ENCODE peak calls at places on chromosomes 12 and 14, in six cellular contexts. U is heart right ventricle, V is tibial nerve, P is left ventricle myocardium inferior, Q is H1, M is adrenal gland. A is an unnamed sample. For H3K4me1 and H3K27me3, the result is how much of the 10 kb centered on the place peaks cover.

GRCh38 chr14:75837151-75837787 is 144.5 kb downstream of the TGFB3 start:
- DNase-seq in Q (no peak), M (no peak), U (no peak), P (no peak), V (no peak), A (no peak)

GRCh38 chr12:61009167-61009566 is 1251.0 kb upstream of the USP15 start:
- DNase-seq in V (no peak), P (no peak), U (no peak), M (no peak), Q (no peak), A (no peak)

GRCh38 chr14:95431199-95432145 is 85.0 kb downstream of the SYNE3 start:
- DNase-seq in Q (peak), M (no peak), U (no peak), P (no peak), V (no peak), A (peak)

GRCh38 chr12:89573081-89573810 is 47.4 kb upstream of the POC1B start:
- DNase-seq in Q (no peak), M (no peak), P (no peak), U (no peak), V (no peak), A (no peak)

GRCh38 chr12:130504110-130504835 is 166.6 kb downstream of the PIWIL1 start:
- DNase-seq in U (no peak), V (no peak), M (no peak), Q (no peak), P (no peak), A (no peak)

GRCh38 chr14:75542585-75543091 is 20.4 kb downstream of the BATF start:
- DNase-seq in M (peak), V (peak), U (peak), Q (no peak), P (peak), A (peak)

GRCh38 chr14:105392161-105393090 is 5.9 kb upstream of the TEX22 start:
- DNase-seq in M (no peak), V (no peak), Q (no peak), U (no peak), P (no peak), A (no peak)

GRCh38 chr14:89941830-89942377 is 12.6 kb downstream of the EFCAB11 start:
- DNase-seq in U (no peak), V (no peak), M (no peak), P (no peak), Q (no peak), A (no peak)

GRCh38 chr12:57897296-57897974 is 43.9 kb upstream of the ATP23 start:
- DNase-seq in M (no peak), U (no peak), V (no peak), Q (no peak), P (no peak), A (no peak)

GRCh38 chr12:77062846-77063461 is 2.4 kb downstream of the E2F7 start:
- DNase-seq in Q (no peak), M (no peak), P (no peak), U (no peak), V (no peak), A (no peak)

GRCh38 chr14:78403278-78403815 is 233.2 kb downstream of the NRXN3 start:
- DNase-seq in M (peak), Q (peak), P (no peak), V (no peak), U (no peak), A (no peak)

GRCh38 chr12:56884421-56884820 is 49.8 kb downstream of the SDR9C7 start:
- DNase-seq in U (no peak), Q (no peak), M (no peak), P (no peak), V (no peak), A (no peak)

GRCh38 chr12:120851939-120852338 is 52.2 kb downstream of the SPPL3 start:
- DNase-seq in P (no peak), M (no peak), Q (no peak), U (no peak), V (no peak), A (no peak)

GRCh38 chr12:29314421-29314820 is 66.6 kb downstream of the ERGIC2 start:
- DNase-seq in V (no peak), P (peak), U (no peak), M (no peak), Q (no peak), A (no peak)

GRCh38 chr14:56720703-56721426 is 89.4 kb downstream of the OTX2 start:
- DNase-seq in Q (no peak), V (no peak), M (no peak), U (no peak), P (no peak), A (no peak)

GRCh38 chr14:103101964-103102688 is 7.6 kb downstream of the EXOC3L4 start:
- DNase-seq in P (no peak), U (no peak), Q (no peak), V (no peak), M (no peak), A (no peak)

GRCh38 chr12:11555743-11556625 is 93.5 kb upstream of the ETV6 start:
- DNase-seq in U (no peak), V (no peak), Q (no peak), M (no peak), P (no peak), A (peak)

GRCh38 chr12:103547929-103548328 is 39.1 kb upstream of the STAB2 start:
- DNase-seq in M (no peak), P (no peak), U (no peak), Q (no peak), V (no peak), A (no peak)

GRCh38 chr14:38357557-38357956 is 101.7 kb upstream of the CLEC14A start:
- DNase-seq in V (no peak), Q (no peak), P (no peak), U (no peak), M (no peak), A (no peak)

DNA sequence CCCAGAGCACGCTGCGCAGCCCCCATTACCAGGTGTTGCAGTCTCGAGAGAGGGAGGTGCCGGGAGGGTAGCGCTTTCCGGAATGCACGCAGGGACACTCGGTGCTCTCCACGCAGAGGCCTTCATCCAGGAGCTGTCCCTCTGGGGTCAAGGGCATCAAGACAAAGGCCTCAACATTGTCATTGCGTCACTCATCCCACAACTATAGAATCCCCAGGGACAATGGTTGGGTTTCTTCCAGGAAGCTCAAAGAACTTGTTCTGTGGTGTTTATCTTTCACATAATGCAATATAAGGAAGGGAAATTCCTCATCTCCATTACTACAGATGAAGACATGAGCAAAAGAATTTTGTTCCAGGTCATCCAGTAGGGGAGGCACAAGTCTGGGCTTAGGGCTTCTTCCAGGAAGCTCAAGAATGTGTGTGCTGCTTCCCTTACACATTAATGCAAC is 52.1 kb downstream of the VWF start:
- DNase-seq in P (no peak), V (no peak), M (no peak), Q (no peak), U (no peak), A (no peak)
- H3K4me1 ChIP-seq in P (half or more), V (under half), M (under half), Q (under half), U (under half), A (under half)

GRCh38 chr12:101710289-101710688 is 12.8 kb downstream of the CHPT1 start:
- DNase-seq in P (no peak), V (no peak), Q (no peak), U (no peak), M (no peak), A (no peak)

GRCh38 chr12:101703487-101703886 is 6.0 kb downstream of the CHPT1 start:
- DNase-seq in U (no peak), M (no peak), P (no peak), Q (no peak), V (no peak), A (no peak)

GRCh38 chr12:101707131-101707782 is 9.8 kb downstream of the CHPT1 start:
- DNase-seq in P (no peak), V (no peak), Q (no peak), M (no peak), U (no peak), A (no peak)

DNA sequence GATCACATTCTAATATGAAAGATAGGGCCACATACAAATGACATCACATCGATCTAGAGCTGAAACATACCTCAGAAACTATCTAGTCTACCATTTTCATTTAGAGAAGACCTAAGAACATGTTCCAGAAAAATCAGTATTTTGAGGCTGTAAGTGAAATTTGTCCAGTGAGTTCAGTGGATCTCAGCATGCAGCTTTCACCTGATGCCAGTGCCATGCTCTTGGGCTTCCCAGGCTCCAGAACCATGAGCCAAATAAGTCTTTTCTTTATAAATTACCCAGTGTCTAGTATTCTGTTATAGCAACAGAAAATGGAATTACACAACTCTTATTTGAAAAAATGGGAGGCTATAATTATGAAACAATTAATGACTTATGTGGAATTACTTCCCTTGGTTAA is 9.0 kb downstream of the CHPT1 start:
- DNase-seq in M (no peak), U (no peak), Q (no peak), V (no peak), P (no peak), A (no peak)
- H3K27ac ChIP-seq in M (no peak), U (no peak), Q (no peak), V (no peak), P (no peak), A (no peak)

GRCh38 chr14:93898081-93898611 is 29.0 kb upstream of the FAM181A start:
- DNase-seq in U (no peak), Q (no peak), M (no peak), V (no peak), P (no peak), A (no peak)
- H3K27me3 ChIP-seq in U (under half), Q (under half), M (under half), V (under half), P (under half), A (under half)

GRCh38 chr14:68939893-68940613 is 39.0 kb downstream of the ACTN1 start:
- DNase-seq in P (peak), M (peak), Q (no peak), V (peak), U (peak), A (peak)
- H3K4me1 ChIP-seq in P (half or more), M (under half), Q (under half), V (under half), U (half or more), A (under half)

GRCh38 chr14:73753887-73754880 is 40.0 kb upstream of the PNMA1 start:
- DNase-seq in V (no peak), P (no peak), U (no peak), M (no peak), Q (no peak), A (peak)
- H3K27ac ChIP-seq in V (peak), P (peak), U (peak), M (peak), Q (no peak), A (peak)

DNA sequence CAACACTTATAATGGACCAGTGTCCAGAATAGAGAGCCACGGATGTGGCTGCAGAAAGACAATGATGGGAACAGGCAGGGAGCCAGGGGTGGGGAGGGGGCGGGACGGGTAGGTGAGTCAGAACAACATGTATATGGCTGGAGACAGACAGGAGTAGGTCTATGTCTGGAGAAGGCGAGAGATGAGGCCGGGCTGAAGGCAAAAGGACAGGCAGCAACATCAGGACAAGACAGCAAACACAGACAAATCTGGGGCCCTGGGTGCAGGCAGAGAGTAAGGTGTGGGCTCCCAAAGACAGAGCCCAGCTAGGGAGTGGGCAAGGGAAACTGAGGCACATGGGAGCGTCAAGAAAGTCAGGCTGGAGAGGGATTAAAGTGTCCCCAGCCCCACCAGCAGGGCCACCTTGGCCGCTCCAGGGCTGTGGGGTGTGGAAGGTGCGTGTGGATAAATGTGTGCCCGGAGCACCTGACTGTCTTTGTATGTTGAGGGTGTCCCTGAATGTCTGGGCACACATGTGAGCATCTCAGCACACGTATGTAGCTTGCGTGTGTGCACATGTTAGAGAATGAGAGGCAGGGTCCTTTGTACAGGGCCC is 44.1 kb downstream of the FAM222A start:
- DNase-seq in P (no peak), Q (peak), V (no peak), U (no peak), M (peak), A (no peak)
- H3K27me3 ChIP-seq in P (under half), Q (under half), V (under half), U (under half), M (under half), A (under half)

GRCh38 chr14:61048640-61049039 is 67.6 kb downstream of the SLC38A6 start:
- DNase-seq in U (no peak), Q (no peak), V (no peak), M (no peak), P (no peak), A (no peak)

DNA sequence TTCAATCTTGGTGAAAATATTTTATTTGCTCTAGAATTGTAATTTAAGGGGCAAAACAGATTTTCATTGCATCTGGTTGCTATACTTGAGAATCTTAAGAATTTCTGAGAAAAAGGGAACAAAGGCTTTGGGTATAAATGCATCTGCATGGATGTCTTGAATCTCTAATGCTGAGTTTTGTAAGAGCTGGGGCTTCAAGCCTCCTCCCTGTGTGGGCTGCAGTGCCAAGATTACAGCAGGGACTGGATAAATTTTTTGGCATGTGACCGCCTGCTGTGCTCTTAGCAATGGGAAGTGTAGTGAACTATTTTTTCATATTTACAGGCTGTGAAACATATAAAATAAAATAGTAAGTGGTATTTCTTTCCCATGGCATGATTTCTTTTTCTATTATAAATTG is 70.0 kb downstream of the SLC38A6 start:
- DNase-seq in Q (no peak), P (peak), M (peak), U (no peak), V (peak), A (no peak)
- H3K4me1 ChIP-seq in Q (under half), P (under half), M (under half), U (under half), V (under half), A (under half)